ENCODE peak calls at places on chromosomes 5 and 9, in five cellular contexts. U is ovary, M is body of pancreas, C is brain microvascular endothelial cell, X is epithelial cell of esophagus. I is an unnamed sample.

GRCh38 chr5:41772071-41772470 is 98.2 kb downstream of the OXCT1 start:
- DNase-seq in U (no peak), M (no peak), C (no peak), X (no peak), I (no peak)

GRCh38 chr5:32791536-32792240 is 80.6 kb downstream of the NPR3 start:
- DNase-seq in U (no peak), M (no peak), C (no peak), X (no peak), I (no peak)

GRCh38 chr5:96517294-96517693 is 84.2 kb upstream of the PCSK1 start:
- DNase-seq in U (no peak), M (no peak), C (peak), X (no peak), I (no peak)

GRCh38 chr9:121034529-121034928 is 15.5 kb downstream of the C5 start:
- DNase-seq in U (no peak), M (no peak), C (no peak), X (no peak), I (no peak)

GRCh38 chr9:21965401-21965951 is 28.7 kb downstream of the CDKN2A start:
- DNase-seq in U (no peak), M (peak), C (peak), X (peak), I (peak)

GRCh38 chr5:79030663-79031480 is 38.6 kb downstream of the DMGDH start:
- DNase-seq in U (no peak), M (no peak), C (no peak), X (no peak), I (no peak)

GRCh38 chr9:98870782-98871455 is 63.4 kb downstream of the GALNT12 start:
- DNase-seq in U (no peak), M (no peak), C (no peak), X (no peak), I (no peak)

GRCh38 chr5:109655841-109656240 is 33.9 kb upstream of the MAN2A1 start:
- DNase-seq in U (no peak), M (no peak), C (peak), X (peak), I (no peak)

GRCh38 chr5:124460666-124461065 is 285.8 kb downstream of the ZNF608 start:
- DNase-seq in U (no peak), M (no peak), C (no peak), X (no peak), I (no peak)

DNA sequence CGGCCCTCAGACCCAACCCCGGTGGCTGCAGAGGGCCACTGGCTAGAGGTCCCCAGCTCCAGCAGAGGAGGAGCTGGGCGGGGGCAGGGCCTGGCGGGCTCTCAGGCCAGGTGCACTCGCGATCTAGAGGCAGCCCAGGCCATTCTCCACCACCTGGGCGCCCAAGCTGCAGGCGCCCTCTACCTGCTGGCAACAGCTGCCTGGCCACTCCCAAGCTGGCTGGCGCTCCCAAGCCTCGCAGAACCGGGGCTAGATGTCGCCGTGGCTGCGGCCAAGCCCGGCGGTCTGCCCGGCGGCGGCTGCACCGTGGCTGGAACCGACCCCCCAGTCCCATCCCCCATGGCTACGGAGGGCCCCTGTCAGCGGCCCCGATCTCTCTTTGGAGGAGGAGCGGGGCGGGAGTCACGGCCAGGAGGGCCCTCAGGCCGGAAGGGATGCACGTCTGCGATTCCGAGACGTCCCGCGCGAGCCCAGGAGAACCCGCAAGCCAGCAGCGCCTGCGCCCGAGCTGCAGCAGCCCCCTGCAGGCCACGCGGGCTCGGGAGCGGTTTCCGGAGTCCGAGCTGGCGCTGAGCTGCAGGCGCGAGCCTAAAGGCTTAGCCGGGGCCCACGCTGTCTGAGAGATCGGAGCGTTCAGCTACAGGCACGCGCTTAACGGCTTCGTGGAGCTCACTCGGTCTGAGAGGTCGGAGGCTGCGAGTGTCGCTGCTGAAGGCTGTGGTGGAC is 44.3 kb upstream of the BICD2 start:
- DNase-seq in U (peak), M (peak), C (peak), X (peak), I (peak)
- H3K4me3 ChIP-seq in U (no peak), M (no peak), C (peak), X (peak), I (peak)

GRCh38 chr5:103503065-103503464 is 59.5 kb downstream of the NUDT12 start:
- DNase-seq in U (no peak), M (no peak), C (no peak), X (no peak), I (no peak)
- H3K4me3 ChIP-seq in U (no peak), M (no peak), C (no peak), X (no peak), I (no peak)

DNA sequence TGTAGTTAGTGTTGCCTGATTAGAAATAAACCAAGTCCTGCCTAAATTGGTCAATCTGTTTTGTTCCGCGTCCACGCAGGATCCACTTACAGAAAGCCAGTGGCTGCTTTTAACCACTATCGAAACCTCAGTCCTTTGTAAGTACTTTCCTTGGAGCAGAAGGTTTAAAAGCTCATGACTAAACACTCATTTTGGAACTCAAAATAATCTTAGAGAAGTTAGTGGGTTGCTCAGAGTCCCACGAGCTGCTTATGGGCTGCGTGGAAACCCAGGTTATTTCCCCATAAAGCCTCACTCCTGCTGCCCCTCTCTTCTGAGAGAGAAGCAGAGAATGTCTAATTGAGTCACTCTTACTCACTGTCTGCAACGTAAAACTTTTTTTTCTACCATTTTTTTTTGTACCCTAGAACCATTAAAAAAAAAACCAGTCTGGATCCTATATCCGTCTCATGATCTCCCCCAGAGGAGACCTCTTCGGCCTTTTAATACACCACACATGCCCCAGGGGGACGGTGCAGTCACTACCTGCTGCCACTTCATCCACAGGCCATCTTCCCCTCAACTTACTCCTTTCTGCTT is 7.5 kb downstream of the BASP1 start:
- DNase-seq in U (no peak), M (no peak), C (peak), X (peak), I (no peak)
- H3K4me3 ChIP-seq in U (no peak), M (no peak), C (no peak), X (no peak), I (no peak)

GRCh38 chr5:116358911-116359418 is 215.7 kb downstream of the SEMA6A start:
- DNase-seq in U (no peak), M (no peak), C (no peak), X (no peak), I (no peak)

GRCh38 chr5:116361979-116362577 is 212.5 kb downstream of the SEMA6A start:
- DNase-seq in U (no peak), M (no peak), C (no peak), X (peak), I (no peak)

GRCh38 chr5:116360008-116360853 is 214.4 kb downstream of the SEMA6A start:
- DNase-seq in U (peak), M (peak), C (no peak), X (no peak), I (no peak)

GRCh38 chr5:116359575-116359974 is 215.0 kb downstream of the SEMA6A start:
- DNase-seq in U (no peak), M (no peak), C (no peak), X (no peak), I (no peak)

DNA sequence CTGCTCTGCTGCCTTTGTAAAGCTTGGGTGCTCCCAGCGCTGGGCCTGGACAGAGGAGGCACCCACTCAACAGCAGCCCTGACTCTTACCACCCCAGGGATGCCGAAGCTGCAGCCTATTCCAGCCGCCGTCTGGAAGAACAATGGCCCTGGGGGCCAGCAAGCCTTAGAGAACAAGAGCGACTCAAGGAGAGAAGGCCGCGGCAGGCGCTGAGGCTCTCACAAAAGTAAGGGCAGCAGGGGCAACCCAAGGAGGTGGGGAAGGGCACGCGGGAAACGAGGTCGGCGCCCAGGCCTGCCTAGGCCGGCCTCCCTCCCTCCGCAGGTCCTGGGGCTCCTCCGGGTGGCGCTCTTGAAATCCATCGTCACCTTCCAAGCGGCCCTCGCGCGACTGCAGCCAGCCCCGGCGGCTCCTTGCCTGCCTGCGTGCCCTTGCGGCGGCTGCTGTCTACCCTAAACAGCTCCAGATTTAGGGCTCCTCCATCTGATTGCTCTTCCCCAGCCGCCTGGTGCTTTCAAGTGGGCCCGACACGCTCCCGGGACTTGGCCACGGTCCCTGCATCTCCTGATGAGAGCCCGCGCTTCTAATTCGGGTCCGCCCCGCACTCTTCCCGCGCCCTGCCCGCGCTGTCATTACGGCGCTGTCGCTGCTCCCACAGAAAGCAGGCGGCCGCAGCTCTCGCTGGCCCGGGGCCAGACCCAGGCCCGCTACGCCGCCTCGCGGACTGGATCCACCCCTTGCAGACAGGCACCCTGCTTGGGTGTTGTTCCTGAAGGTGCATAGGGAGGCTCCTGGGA is 213.3 kb downstream of the SEMA6A start:
- DNase-seq in U (peak), M (peak), C (peak), X (peak), I (no peak)
- H3K4me3 ChIP-seq in U (peak), M (no peak), C (peak), X (peak), I (peak)

GRCh38 chr9:130242270-130243014 is 23.1 kb upstream of the HMCN2 start:
- DNase-seq in U (no peak), M (no peak), C (no peak), X (no peak), I (no peak)

GRCh38 chr9:130243882-130244170 is 21.7 kb upstream of the HMCN2 start:
- DNase-seq in U (no peak), M (no peak), C (no peak), X (no peak), I (no peak)

GRCh38 chr9:130241198-130241535 is 24.4 kb upstream of the HMCN2 start:
- DNase-seq in U (no peak), M (no peak), C (no peak), X (no peak), I (no peak)

GRCh38 chr9:130244548-130245165 is 20.9 kb upstream of the HMCN2 start:
- DNase-seq in U (no peak), M (no peak), C (no peak), X (no peak), I (no peak)

DNA sequence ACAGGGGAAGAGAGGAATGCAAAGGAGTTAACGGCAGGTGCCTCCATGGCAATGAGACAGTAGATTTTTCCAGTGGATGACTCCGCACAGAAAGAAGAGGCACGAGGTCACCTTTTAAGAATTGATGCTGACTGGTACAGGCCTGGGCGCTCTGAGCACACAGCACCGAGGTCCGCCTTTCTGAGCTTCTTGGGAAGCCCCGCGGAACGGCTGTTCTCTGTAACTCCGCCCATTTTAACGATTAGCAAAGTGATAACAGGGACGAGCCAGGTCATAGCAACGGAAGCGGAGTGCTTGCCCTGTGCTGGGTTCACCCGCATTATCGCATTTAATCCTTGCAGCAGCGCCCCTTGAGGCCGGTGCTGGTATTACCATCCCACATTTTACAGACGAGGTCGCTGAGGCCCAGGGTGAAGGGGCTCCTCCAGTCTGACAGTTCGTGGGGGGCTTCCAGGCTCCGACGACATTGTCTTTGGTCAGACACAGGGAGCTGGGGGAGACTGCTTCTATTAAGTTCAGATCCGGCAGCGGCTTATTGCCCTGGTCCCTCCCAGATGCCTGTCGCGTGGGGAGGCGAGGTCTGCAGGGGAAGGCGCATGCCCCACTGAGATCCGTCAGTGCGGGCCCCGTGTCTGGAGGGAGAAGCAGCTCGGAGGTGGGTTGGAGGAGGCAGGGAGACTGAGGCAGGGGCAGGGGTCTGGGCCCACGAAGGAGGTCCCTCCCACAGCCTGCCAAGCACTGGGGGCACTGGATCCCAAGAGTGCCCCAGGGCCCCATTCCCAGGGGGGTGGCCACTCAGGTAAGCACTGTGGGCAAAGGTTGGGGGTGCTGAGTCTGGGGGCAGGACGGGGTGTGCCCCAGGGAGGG is 22.3 kb upstream of the HMCN2 start:
- DNase-seq in U (peak), M (peak), C (peak), X (peak), I (no peak)
- H3K4me3 ChIP-seq in U (no peak), M (no peak), C (no peak), X (no peak), I (no peak)

GRCh38 chr5:139763584-139764249 is 31.9 kb upstream of the PSD2 start:
- DNase-seq in U (no peak), M (no peak), C (no peak), X (no peak), I (no peak)

GRCh38 chr5:139765409-139766217 is 30.0 kb upstream of the PSD2 start:
- DNase-seq in U (peak), M (peak), C (peak), X (peak), I (no peak)

GRCh38 chr5:139762624-139763170 is 32.9 kb upstream of the PSD2 start:
- DNase-seq in U (no peak), M (no peak), C (no peak), X (no peak), I (no peak)

GRCh38 chr5:139764250-139764791 is 31.3 kb upstream of the PSD2 start:
- DNase-seq in U (peak), M (no peak), C (no peak), X (no peak), I (no peak)

GRCh38 chr5:139765040-139765408 is 30.6 kb upstream of the PSD2 start:
- DNase-seq in U (no peak), M (no peak), C (no peak), X (no peak), I (no peak)
- H3K4me3 ChIP-seq in U (no peak), M (no peak), C (no peak), X (no peak), I (no peak)

I was measured in retinal pigment epithelial cell.